ENCODE peak calls at places on chromosomes 16 and 17, in eight cellular contexts. A, E, G, D, L, H, V and Q are unnamed samples.

GRCh38 chr16:80739523-80739922 is 64.9 kb downstream of the CDYL2 start:
- DNase-seq in H (peak), D (no peak), V (no peak), E (no peak), G (no peak), L (no peak), A (no peak), Q (peak)

GRCh38 chr17:68599091-68599872 is 1.9 kb downstream of the FAM20A start:
- DNase-seq in A (no peak), L (peak), G (no peak), H (no peak), V (no peak), D (no peak), E (no peak), Q (no peak)

GRCh38 chr16:89971495-89972243 is 23.1 kb downstream of the DEF8 start:
- DNase-seq in H (no peak), D (no peak), L (no peak), G (no peak), E (no peak), V (no peak), A (no peak), Q (no peak)

GRCh38 chr17:30701498-30701989 is 122.9 kb downstream of the CRLF3 start:
- DNase-seq in E (no peak), H (no peak), G (no peak), L (no peak), A (no peak), D (no peak), V (no peak), Q (no peak)

GRCh38 chr17:29731589-29731929 is 108.8 kb upstream of the CORO6 start:
- DNase-seq in V (no peak), E (no peak), L (no peak), A (no peak), D (no peak), G (no peak), H (no peak), Q (no peak)

GRCh38 chr17:21199311-21199710 is 14.7 kb downstream of the TMEM11 start:
- DNase-seq in H (no peak), E (no peak), G (no peak), L (peak), V (no peak), D (no peak), A (no peak), Q (no peak)

GRCh38 chr17:58508341-58509067 is 5.9 kb downstream of the MTMR4 start:
- DNase-seq in H (no peak), E (no peak), D (no peak), V (no peak), L (no peak), G (no peak), A (no peak), Q (no peak)

GRCh38 chr17:8799851-8800212 is 667 bp upstream of the MFSD6L start:
- DNase-seq in D (no peak), G (no peak), E (no peak), H (no peak), V (no peak), L (no peak), A (no peak), Q (no peak)

GRCh38 chr17:82235775-82236141 is 6.9 kb downstream of the SLC16A3 start:
- DNase-seq in A (no peak), G (no peak), D (no peak), L (no peak), V (no peak), H (no peak), E (no peak), Q (no peak)

GRCh38 chr17:63688396-63689020 is 11.4 kb downstream of the LIMD2 start:
- DNase-seq in D (no peak), A (no peak), L (no peak), G (no peak), V (no peak), H (no peak), E (no peak), Q (no peak)

GRCh38 chr17:79810138-79811027 is 13.5 kb upstream of the CBX8 start:
- DNase-seq in A (peak), V (no peak), L (peak), G (peak), D (peak), H (peak), E (peak), Q (peak)

GRCh38 chr16:11528053-11528452 is 58.7 kb downstream of the LITAF start:
- DNase-seq in H (no peak), V (no peak), E (no peak), A (no peak), G (no peak), D (no peak), L (no peak), Q (no peak)

GRCh38 chr16:57649443-57649751 is 18.7 kb upstream of the ADGRG3 start:
- DNase-seq in L (no peak), G (no peak), H (no peak), E (no peak), A (no peak), D (no peak), V (no peak), Q (no peak)

GRCh38 chr16:31876955-31877828 is 3.6 kb downstream of the ZNF267 start:
- DNase-seq in V (no peak), D (peak), E (no peak), G (no peak), L (no peak), A (no peak), H (no peak), Q (no peak)

GRCh38 chr16:3057181-3058166 is 8.0 kb upstream of the IL32 start:
- DNase-seq in G (no peak), L (peak), V (no peak), A (no peak), E (no peak), D (no peak), H (no peak), Q (no peak)

GRCh38 chr16:70437017-70437581 is 1.8 kb downstream of the ST3GAL2 start:
- DNase-seq in D (no peak), L (peak), E (no peak), A (no peak), H (no peak), V (no peak), G (peak), Q (no peak)

GRCh38 chr16:53950677-53951076 is 246.7 kb downstream of the FTO start:
- DNase-seq in G (no peak), D (no peak), E (no peak), L (no peak), H (no peak), A (no peak), V (no peak), Q (no peak)

GRCh38 chr17:61461586-61461966 is 9.4 kb downstream of the TBX4 start:
- DNase-seq in H (no peak), V (no peak), D (no peak), A (no peak), G (no peak), L (no peak), E (no peak), Q (no peak)

GRCh38 chr17:35214192-35214591 is 20.0 kb upstream of the SLC35G3 start:
- DNase-seq in D (peak), E (no peak), G (no peak), V (no peak), A (no peak), L (no peak), H (no peak), Q (no peak)

GRCh38 chr17:64540118-64540776 is 33.5 kb downstream of the CEP95 start:
- DNase-seq in V (no peak), A (no peak), G (no peak), L (no peak), E (no peak), D (no peak), H (no peak), Q (no peak)

GRCh38 chr17:58328195-58329034 is at the start of gene TSPOAP1:
- DNase-seq in E (no peak), G (no peak), V (peak), H (peak), A (peak), D (peak), L (peak), Q (no peak)

GRCh38 chr16:57859331-57859730 is 57.0 kb upstream of the KIFC3 start:
- DNase-seq in H (no peak), D (no peak), A (no peak), E (no peak), L (peak), G (no peak), V (no peak), Q (no peak)

GRCh38 chr16:84913315-84913714 is 93.5 kb downstream of the CRISPLD2 start:
- DNase-seq in D (no peak), G (peak), E (no peak), H (no peak), V (no peak), L (no peak), A (no peak), Q (no peak)

GRCh38 chr16:89117975-89118289 is 24.3 kb downstream of the ACSF3 start:
- DNase-seq in E (no peak), G (no peak), L (no peak), D (no peak), A (no peak), H (no peak), V (no peak), Q (no peak)

GRCh38 chr17:44253021-44253420 is 14.9 kb downstream of the SLC4A1 start:
- DNase-seq in E (no peak), H (no peak), A (no peak), G (no peak), V (no peak), L (no peak), D (no peak), Q (no peak)

GRCh38 chr16:735982-736453 is 4.8 kb downstream of the CIAO3 start:
- DNase-seq in G (no peak), A (no peak), D (no peak), H (no peak), L (no peak), E (no peak), V (no peak), Q (no peak)

GRCh38 chr17:12395733-12396354 is 269.8 kb upstream of the MYOCD start:
- DNase-seq in V (no peak), E (no peak), H (no peak), L (peak), A (no peak), D (no peak), G (no peak), Q (no peak)

GRCh38 chr16:81642107-81642436 is 137.0 kb upstream of the PLCG2 start:
- DNase-seq in V (no peak), G (no peak), D (no peak), A (no peak), L (no peak), H (no peak), E (no peak), Q (no peak)

GRCh38 chr16:69818811-69819587 is 56.9 kb downstream of the WWP2 start:
- DNase-seq in L (peak), E (no peak), V (no peak), H (no peak), A (no peak), G (no peak), D (no peak), Q (no peak)

GRCh38 chr16:14071576-14072271 is 605 bp downstream of the MRTFB start:
- DNase-seq in V (no peak), D (no peak), L (peak), E (no peak), A (peak), H (no peak), G (no peak), Q (no peak)

DNA sequence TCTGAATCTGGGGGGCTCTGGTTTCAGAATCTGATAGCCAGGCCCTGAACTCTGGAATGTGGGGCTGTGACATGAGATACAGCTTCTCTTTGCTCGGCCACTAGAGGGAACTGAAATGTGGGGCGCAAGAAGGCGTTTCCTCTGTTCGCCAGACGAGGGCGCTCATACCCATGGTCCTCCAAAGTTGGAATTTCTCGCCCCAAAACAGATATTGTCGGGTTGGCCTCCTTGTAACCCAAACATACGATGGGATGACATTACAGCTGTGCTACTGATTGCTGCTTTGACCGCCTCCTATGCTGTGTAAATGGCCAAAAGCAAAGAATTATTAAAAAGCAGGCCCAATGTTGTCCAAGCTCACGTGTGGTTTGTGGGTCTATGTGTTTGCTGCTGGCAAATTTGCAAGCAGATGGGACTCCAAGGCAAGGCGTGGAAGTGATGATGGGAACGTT is 13.1 kb upstream of the MSI2 start:
- DNase-seq in H (no peak), G (peak), L (peak), E (peak), D (peak), V (peak), A (peak), Q (no peak)
- H3K27ac ChIP-seq in H (no peak), G (no peak), L (no peak), E (no peak), D (no peak), V (no peak), A (no peak), Q (no peak)

DNA sequence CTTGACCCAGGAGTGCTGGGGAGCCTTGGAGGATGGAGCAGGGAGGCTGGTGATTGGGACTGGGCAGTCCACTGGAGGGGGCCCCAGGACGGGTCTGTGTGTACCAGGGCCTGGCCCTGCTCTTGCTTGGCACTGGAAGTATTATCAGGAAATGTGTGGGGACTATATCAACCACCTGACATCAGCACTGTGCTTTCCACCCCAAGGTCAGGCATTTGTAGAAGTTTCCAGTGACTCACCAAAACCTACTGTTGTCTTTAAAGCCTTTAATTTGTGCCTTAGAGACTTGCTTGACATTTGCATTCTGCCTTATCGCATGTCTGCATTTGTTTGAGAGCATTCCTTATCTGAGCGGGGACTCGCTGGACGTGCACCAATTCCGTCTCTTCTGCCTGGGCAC is 323.1 kb downstream of the FOXL1 start:
- DNase-seq in A (no peak), D (no peak), V (no peak), L (no peak), G (no peak), H (no peak), E (no peak), Q (no peak)
- H3K27ac ChIP-seq in A (no peak), D (no peak), V (no peak), L (no peak), G (no peak), H (no peak), E (no peak), Q (no peak)

GRCh38 chr16:4324871-4325740 is 9.2 kb downstream of the GLIS2 start:
- DNase-seq in G (no peak), E (no peak), L (no peak), D (no peak), H (no peak), V (no peak), A (no peak), Q (no peak)

GRCh38 chr16:4322121-4323035 is 6.5 kb downstream of the GLIS2 start:
- DNase-seq in L (no peak), H (no peak), E (no peak), V (no peak), A (no peak), G (no peak), D (no peak), Q (no peak)

GRCh38 chr16:4323845-4324478 is 8.1 kb downstream of the GLIS2 start:
- DNase-seq in G (peak), E (no peak), H (no peak), A (no peak), V (no peak), D (no peak), L (peak), Q (no peak)

GRCh38 chr16:4323071-4323844 is 7.4 kb downstream of the GLIS2 start:
- DNase-seq in L (no peak), G (no peak), V (no peak), D (no peak), E (no peak), A (no peak), H (no peak), Q (peak)

GRCh38 chr16:4324479-4324868 is 8.6 kb downstream of the GLIS2 start:
- DNase-seq in G (no peak), E (no peak), V (no peak), A (no peak), D (no peak), L (no peak), H (no peak), Q (no peak)
- H3K27ac ChIP-seq in G (peak), E (no peak), V (peak), A (no peak), D (no peak), L (peak), H (peak), Q (no peak)

DNA sequence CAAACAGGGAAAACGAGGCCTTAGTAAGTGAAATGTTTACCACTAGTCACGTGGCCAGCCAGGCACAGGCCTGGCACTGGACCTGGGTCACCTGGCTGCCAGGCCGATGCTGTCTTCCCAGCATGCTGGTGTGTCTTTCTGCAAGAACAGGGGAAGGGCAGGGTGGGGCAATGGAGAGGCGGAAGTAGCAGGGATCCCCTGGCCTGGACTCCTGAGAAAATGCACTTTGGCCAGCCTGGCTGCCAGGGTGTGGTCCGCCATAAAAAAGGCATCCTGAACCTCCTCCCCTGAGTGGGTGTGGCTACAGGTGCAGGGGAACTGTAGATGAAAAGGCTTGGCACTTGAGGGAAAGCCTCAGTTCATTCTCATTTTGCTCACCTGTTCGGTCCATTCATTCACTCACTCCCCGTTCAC is 1.0 kb upstream of the ANKRD40CL start:
- DNase-seq in A (no peak), L (peak), G (no peak), D (no peak), V (no peak), H (no peak), E (no peak), Q (no peak)
- H3K27ac ChIP-seq in A (no peak), L (no peak), G (no peak), D (no peak), V (no peak), H (no peak), E (no peak), Q (no peak)

GRCh38 chr17:78796134-78796900 is 14.2 kb upstream of the CYTH1 start:
- DNase-seq in G (no peak), D (no peak), L (no peak), E (no peak), H (no peak), A (no peak), V (no peak), Q (no peak)
- H3K27ac ChIP-seq in G (no peak), D (no peak), L (no peak), E (no peak), H (peak), A (no peak), V (no peak), Q (no peak)